ENCODE peak calls at places on chromosomes 16 and 17, in six cellular contexts. Z is neuronal stem cell, E is IMR-90, C is mesenchymal stem cell, X is trophoblast cell, Y is H1. W is an unnamed sample.

GRCh38 chr16:58110590-58111330 is 18.4 kb downstream of the CFAP20 start:
- DNase-seq in Z (no peak), E (peak; percentile 44), C (peak; percentile 86), X (no peak), Y (no peak), W (no peak)

GRCh38 chr16:77877712-77878111 is 89.3 kb downstream of the VAT1L start:
- DNase-seq in Z (no peak), E (peak; percentile 97), C (peak; percentile 89), X (no peak), Y (no peak), W (no peak)

GRCh38 chr16:56558024-56558747 is 6.7 kb upstream of the MT4 start:
- DNase-seq in Z (no peak), E (peak; percentile 75), C (no peak), X (no peak), Y (no peak), W (no peak)

GRCh38 chr16:3020247-3020603 is at the start of gene TNFRSF12A:
- DNase-seq in Z (peak; percentile 84), E (peak; percentile 68), C (peak; percentile 78), X (peak; percentile 77), Y (no peak), W (peak; percentile 83)

GRCh38 chr17:17921192-17922082 is 50.8 kb downstream of the TOM1L2 start:
- DNase-seq in Z (peak; percentile 86), E (peak; percentile 90), C (peak; percentile 81), X (no peak), Y (peak; percentile 77), W (peak; percentile 86)

GRCh38 chr16:29840240-29840639 is 20.0 kb downstream of the MVP start:
- DNase-seq in Z (no peak), E (no peak), C (no peak), X (no peak), Y (no peak), W (no peak)

GRCh38 chr16:77403732-77404131 is 31.1 kb downstream of the ADAMTS18 start:
- DNase-seq in Z (no peak), E (no peak), C (no peak), X (no peak), Y (no peak), W (no peak)

GRCh38 chr16:47903470-47903869 is 252.3 kb downstream of the ABCC12 start:
- DNase-seq in Z (no peak), E (no peak), C (no peak), X (no peak), Y (no peak), W (no peak)

GRCh38 chr16:85566502-85567100 is 46.5 kb upstream of the GSE1 start:
- DNase-seq in Z (peak; percentile 89), E (no peak), C (peak; percentile 57), X (no peak), Y (no peak), W (peak; percentile 70)

GRCh38 chr17:48576479-48577309 is 1.5 kb downstream of the HOXB4 start:
- DNase-seq in Z (no peak), E (peak; percentile 83), C (peak; percentile 84), X (peak; percentile 36), Y (no peak), W (no peak)

GRCh38 chr17:65236321-65236720 is 99.2 kb downstream of the RGS9 start:
- DNase-seq in Z (no peak), E (no peak), C (no peak), X (no peak), Y (no peak), W (no peak)

GRCh38 chr17:18004345-18004744 is 31.7 kb downstream of the DRC3 start:
- DNase-seq in Z (no peak), E (peak; percentile 52), C (no peak), X (no peak), Y (no peak), W (no peak)

GRCh38 chr17:38701504-38702165 is 3.4 kb upstream of the MLLT6 start:
- DNase-seq in Z (peak; percentile 42), E (peak; percentile 71), C (peak; percentile 79), X (peak; percentile 76), Y (no peak), W (no peak)

GRCh38 chr17:18859256-18859655 is 1.3 kb downstream of the PRPSAP2 start:
- DNase-seq in Z (no peak), E (peak; percentile 73), C (peak; percentile 62), X (no peak), Y (no peak), W (no peak)

GRCh38 chr17:35162755-35163154 is 15.1 kb downstream of the UNC45B start:
- DNase-seq in Z (no peak), E (no peak), C (no peak), X (peak; percentile 19), Y (no peak), W (no peak)

GRCh38 chr17:30921544-30922196 is at the start of gene ADAP2:
- DNase-seq in Z (no peak), E (no peak), C (peak; percentile 26), X (peak; percentile 71), Y (no peak), W (peak; percentile 68)

GRCh38 chr17:48502901-48503300 is 27.9 kb downstream of the HOXB1 start:
- DNase-seq in Z (no peak), E (no peak), C (no peak), X (no peak), Y (no peak), W (no peak)

GRCh38 chr17:61467416-61468262 is 15.4 kb downstream of the TBX4 start:
- DNase-seq in Z (no peak), E (peak; percentile 52), C (peak; percentile 54), X (no peak), Y (no peak), W (peak; percentile 84)

GRCh38 chr17:61469949-61470348 is 17.7 kb downstream of the TBX4 start:
- DNase-seq in Z (no peak), E (no peak), C (no peak), X (no peak), Y (no peak), W (peak; percentile 25)

GRCh38 chr17:61469474-61469873 is 17.3 kb downstream of the TBX4 start:
- DNase-seq in Z (no peak), E (no peak), C (no peak), X (no peak), Y (no peak), W (no peak)

GRCh38 chr17:61466246-61466645 is 14.0 kb downstream of the TBX4 start:
- DNase-seq in Z (no peak), E (no peak), C (no peak), X (no peak), Y (no peak), W (peak; percentile 23)

GRCh38 chr17:61468263-61468907 is 16.2 kb downstream of the TBX4 start:
- DNase-seq in Z (no peak), E (peak; percentile 79), C (peak; percentile 52), X (no peak), Y (no peak), W (no peak)
- H2AFZ ChIP-seq in Z (peak overlapping the region; percentile 84), E (peak overlapping the region; percentile 87), C (no peak overlapping the region), X (no peak overlapping the region), Y (no peak overlapping the region), W (no peak overlapping the region)

GRCh38 chr17:8221663-8222379 is 11.4 kb upstream of the AURKB start:
- DNase-seq in Z (peak; percentile 96), E (peak; percentile 89), C (peak; percentile 97), X (peak; percentile 74), Y (peak; percentile 79), W (peak; percentile 93)

GRCh38 chr17:8222630-8223355 is 12.4 kb upstream of the AURKB start:
- DNase-seq in Z (peak; percentile 86), E (peak; percentile 93), C (peak; percentile 96), X (peak; percentile 95), Y (peak; percentile 83), W (peak; percentile 95)

GRCh38 chr17:8224891-8225812 is 14.8 kb upstream of the AURKB start:
- DNase-seq in Z (no peak), E (no peak), C (no peak), X (peak; percentile 79), Y (no peak), W (no peak)

GRCh38 chr17:8222380-8222629 is 11.9 kb upstream of the AURKB start:
- DNase-seq in Z (no peak), E (no peak), C (no peak), X (no peak), Y (peak; percentile 27), W (no peak)

GRCh38 chr17:8223356-8224063 is 13.1 kb upstream of the AURKB start:
- DNase-seq in Z (peak; percentile 59), E (peak; percentile 47), C (peak; percentile 73), X (no peak), Y (no peak), W (peak; percentile 91)
- H3K18ac ChIP-seq in Z (peak overlapping the region; percentile 60), E (peak overlapping the region; percentile 43), C (peak overlapping the region; percentile 95), X (peak overlapping the region; percentile 40), Y (peak overlapping the region; percentile 96), W (peak overlapping the region; percentile 42)

GRCh38 chr17:57760001-57760400 is 14.9 kb upstream of the CCDC182 start:
- DNase-seq in Z (no peak), E (no peak), C (no peak), X (no peak), Y (no peak), W (no peak)
- H3K27ac ChIP-seq in Z (no peak overlapping the region), E (no peak overlapping the region), C (no peak overlapping the region), X (no peak overlapping the region), Y (no peak overlapping the region), W (no peak overlapping the region)

GRCh38 chr16:31507617-31507928 is 618 bp downstream of the RUSF1 start:
- DNase-seq in Z (no peak), E (no peak), C (no peak), X (no peak), Y (no peak), W (no peak)
- H2AFZ ChIP-seq in Z (peak overlapping the region; percentile 97), E (peak overlapping the region; percentile 95), C (peak overlapping the region; percentile 68), X (peak overlapping the region; percentile 38), Y (no peak overlapping the region), W (no peak overlapping the region)